ENCODE peak calls at places on chromosomes 11 and 22, in seven cellular contexts. T is HCT116, V is A549, N is H1, A is K562, D is SK-N-SH, Y is endothelial cell of umbilical vein. Q is an unnamed sample.

GRCh38 chr11:127998421-127998820 is 588.9 kb downstream of the ETS1 start:
- DNase-seq in Y (no peak), T (no peak), D (no peak), V (no peak), N (no peak), A (no peak), Q (no peak)

GRCh38 chr22:42330953-42331525 is 60.6 kb upstream of the TCF20 start:
- DNase-seq in N (no peak), A (no peak), D (no peak), V (no peak), Y (no peak), T (no peak), Q (no peak)

GRCh38 chr22:20020533-20021195 is at the start of gene TANGO2:
- DNase-seq in N (peak; percentile 97), V (peak; percentile 83), Y (peak; percentile 88), D (peak; percentile 99), A (peak; percentile 100), T (peak; percentile 68), Q (peak; percentile 37)

GRCh38 chr11:104968856-104969776 is 742 bp upstream of the CASP4 start:
- DNase-seq in A (no peak), D (no peak), T (no peak), V (no peak), N (peak; percentile 52), Y (peak; percentile 64), Q (no peak)

GRCh38 chr11:76627541-76628082 is 42.9 kb downstream of the LRRC32 start:
- DNase-seq in V (no peak), A (no peak), N (no peak), Y (no peak), D (no peak), T (no peak), Q (no peak)

GRCh38 chr11:2138436-2139117 is 612 bp downstream of the IGF2 start:
- DNase-seq in N (no peak), V (no peak), D (no peak), Y (no peak), T (no peak), A (peak; percentile 42), Q (no peak)

GRCh38 chr11:77086521-77087472 is 15.8 kb upstream of the OMP start:
- DNase-seq in A (no peak), Y (no peak), T (no peak), N (no peak), D (no peak), V (no peak), Q (no peak)

GRCh38 chr11:128472128-128473110 is 114.9 kb downstream of the ETS1 start:
- DNase-seq in V (no peak), D (no peak), A (no peak), T (no peak), Y (peak; percentile 45), N (no peak), Q (peak; percentile 93)

GRCh38 chr11:84420261-84420660 is 1134.1 kb upstream of the CCDC90B start:
- DNase-seq in D (no peak), N (no peak), Y (no peak), T (no peak), V (no peak), A (no peak), Q (no peak)

GRCh38 chr11:112087212-112087611 is 539 bp downstream of the SDHD start:
- DNase-seq in V (no peak), D (no peak), Y (no peak), N (no peak), T (no peak), A (no peak), Q (no peak)

GRCh38 chr11:2780850-2781412 is 81.1 kb upstream of the KCNQ1OT1 start:
- DNase-seq in T (no peak), V (no peak), D (no peak), N (peak; percentile 16), Y (no peak), A (no peak), Q (no peak)

GRCh38 chr11:110131386-110132123 is 38.4 kb downstream of the ZC3H12C start:
- DNase-seq in Y (no peak), A (no peak), V (no peak), N (no peak), T (no peak), D (no peak), Q (no peak)

GRCh38 chr11:119416606-119417580 is 6.1 kb downstream of the THY1 start:
- DNase-seq in D (no peak), T (no peak), N (no peak), A (peak; percentile 4), Y (no peak), V (no peak), Q (no peak)

GRCh38 chr11:68261006-68261405 is 10.8 kb downstream of the C11orf24 start:
- DNase-seq in V (no peak), A (no peak), Y (no peak), D (no peak), T (no peak), N (no peak), Q (no peak)

GRCh38 chr11:79129702-79130101 is 311.1 kb downstream of the TENM4 start:
- DNase-seq in Y (no peak), T (no peak), V (no peak), D (no peak), N (no peak), A (no peak), Q (no peak)

GRCh38 chr11:130313383-130314183 is 1.1 kb downstream of the ZBTB44 start:
- DNase-seq in A (no peak), N (no peak), T (no peak), D (no peak), Y (peak; percentile 28), V (no peak), Q (no peak)

GRCh38 chr11:21514298-21514697 is 678.6 kb upstream of the ANO5 start:
- DNase-seq in A (no peak), T (no peak), Y (no peak), D (peak; percentile 15), N (no peak), V (peak; percentile 37), Q (no peak)

GRCh38 chr22:43375951-43376455 is 32.8 kb upstream of the SCUBE1 start:
- DNase-seq in A (no peak), D (no peak), T (no peak), V (no peak), Y (no peak), N (no peak), Q (no peak)

GRCh38 chr11:27902981-27903624 is 202.8 kb upstream of the BDNF start:
- DNase-seq in A (no peak), N (no peak), D (no peak), V (peak; percentile 25), Y (no peak), T (no peak), Q (no peak)

GRCh38 chr22:39292002-39292401 is 27.4 kb downstream of the RPL3 start:
- DNase-seq in D (no peak), T (no peak), A (no peak), Y (no peak), V (peak; percentile 48), N (no peak), Q (no peak)

GRCh38 chr22:36455571-36456458 is 25.6 kb downstream of the TXN2 start:
- DNase-seq in T (no peak), D (no peak), Y (no peak), N (no peak), A (no peak), V (no peak), Q (no peak)

GRCh38 chr11:69799582-69799981 is 19.6 kb downstream of the FGF3 start:
- DNase-seq in T (peak; percentile 84), V (peak; percentile 63), Y (peak; percentile 18), A (peak; percentile 80), N (no peak), D (peak; percentile 63), Q (no peak)

GRCh38 chr11:1280116-1281035 is 29.1 kb downstream of the TOLLIP start:
- DNase-seq in N (no peak), V (no peak), D (no peak), T (no peak), Y (no peak), A (no peak), Q (no peak)

GRCh38 chr22:38192475-38192863 is 9.3 kb upstream of the MAFF start:
- DNase-seq in T (no peak), N (no peak), A (no peak), D (no peak), V (no peak), Y (no peak), Q (no peak)

GRCh38 chr22:29625090-29625825 is 21.8 kb downstream of the NF2 start:
- DNase-seq in V (peak; percentile 69), T (no peak), Y (peak; percentile 78), D (peak; percentile 49), A (peak; percentile 42), N (no peak), Q (no peak)

GRCh38 chr11:69419662-69420061 is 61.8 kb upstream of the LINC01488 start:
- DNase-seq in N (no peak), T (no peak), V (no peak), A (no peak), D (no peak), Y (no peak), Q (no peak)

GRCh38 chr11:117419136-117419914 is 91.7 kb downstream of the CEP164 start:
- DNase-seq in T (no peak), Y (no peak), A (no peak), D (no peak), N (no peak), V (no peak), Q (no peak)

GRCh38 chr22:25709758-25710157 is 32.2 kb upstream of the MYO18B start:
- DNase-seq in A (no peak), V (no peak), T (no peak), N (no peak), Y (no peak), D (no peak), Q (peak; percentile 12)

GRCh38 chr11:118690553-118691304 is 11.3 kb upstream of the TREH start:
- DNase-seq in D (no peak), N (no peak), T (no peak), V (no peak), Y (no peak), A (no peak), Q (no peak)

GRCh38 chr11:31940396-31941037 is 129.4 kb upstream of the PAX6 start:
- DNase-seq in D (no peak), T (no peak), V (no peak), N (no peak), Y (peak; percentile 75), A (no peak), Q (no peak)
- TF ChIP-seq MAX in D (no peak), T (no peak), V (no peak), N (no peak), Y (no peak), A (no peak), Q (no peak)

GRCh38 chr11:114060402-114061052 is 1.0 kb downstream of the ZBTB16 start:
- DNase-seq in N (peak; percentile 65), T (no peak), A (peak; percentile 31), V (no peak), Y (peak; percentile 58), D (peak; percentile 67), Q (no peak)
- H3K27ac ChIP-seq in N (no peak overlapping the region), T (no peak overlapping the region), A (no peak overlapping the region), V (no peak overlapping the region), Y (peak overlapping the region; percentile 78), D (no peak overlapping the region), Q (no peak overlapping the region)

GRCh38 chr11:58914821-58915543 is 24.3 kb upstream of the GLYATL1 start:
- DNase-seq in N (no peak), T (no peak), V (no peak), A (no peak), Y (no peak), D (no peak), Q (no peak)
- TF ChIP-seq MAX in N (no peak), T (no peak), V (no peak), A (no peak), Y (no peak), D (no peak), Q (no peak)

GRCh38 chr22:35368386-35368785 is 12.5 kb upstream of the HMOX1 start:
- DNase-seq in A (no peak), V (no peak), N (no peak), D (no peak), Y (no peak), T (no peak), Q (no peak)
- H3K27ac ChIP-seq in A (no peak overlapping the region), V (peak overlapping the region; percentile 95), N (no peak overlapping the region), D (no peak overlapping the region), Y (no peak overlapping the region), T (no peak overlapping the region), Q (no peak overlapping the region)